ENCODE peak calls at places on chromosomes 6 and 20, in seven cellular contexts. Z is BJ, H is GM23338, B is A549, I is uterus, O is sigmoid colon, Q is IMR-90. V is an unnamed sample.
A peak's percentile ranks its signal among the peaks of the same experiment; 100 is the strongest.

GRCh38 chr6:40695114-40695513 is 108.0 kb upstream of the LRFN2 start:
- DNase-seq in B (no peak), Q (peak; percentile 1), O (no peak), H (peak; percentile 60), I (no peak), Z (no peak), V (no peak)

GRCh38 chr6:70657706-70658105 is 10.0 kb upstream of the SMAP1 start:
- DNase-seq in I (no peak), Z (no peak), B (no peak), H (no peak), Q (no peak), O (no peak), V (no peak)

GRCh38 chr20:41563087-41563486 is 55.1 kb downstream of the CHD6 start:
- DNase-seq in I (no peak), Z (no peak), Q (peak; percentile 24), O (no peak), H (peak; percentile 22), B (no peak), V (no peak)

GRCh38 chr6:81609736-81610135 is 142.7 kb downstream of the TENT5A start:
- DNase-seq in B (no peak), Q (no peak), Z (no peak), I (no peak), H (no peak), O (no peak), V (no peak)

GRCh38 chr6:31083742-31084354 is 28.5 kb downstream of the C6orf15 start:
- DNase-seq in Z (no peak), I (no peak), O (no peak), Q (peak; percentile 92), B (no peak), H (peak; percentile 84), V (no peak)

GRCh38 chr6:24994812-24995211 is 59.1 kb upstream of the RIPOR2 start:
- DNase-seq in I (no peak), O (no peak), Z (no peak), Q (no peak), B (no peak), H (no peak), V (no peak)

GRCh38 chr6:2658788-2659187 is 91.9 kb downstream of the MYLK4 start:
- DNase-seq in B (no peak), Q (no peak), O (no peak), H (no peak), Z (no peak), I (no peak), V (no peak)

GRCh38 chr6:18530201-18530600 is 143.1 kb downstream of the RNF144B start:
- DNase-seq in H (no peak), I (no peak), B (no peak), O (no peak), Z (no peak), Q (no peak), V (no peak)

GRCh38 chr20:22389836-22390542 is 194.4 kb downstream of the FOXA2 start:
- DNase-seq in Z (no peak), I (no peak), O (no peak), B (peak; percentile 76), H (peak; percentile 83), Q (no peak), V (no peak)

GRCh38 chr6:125918681-125919566 is 37.6 kb upstream of the HINT3 start:
- DNase-seq in O (peak; percentile 67), Q (peak; percentile 90), Z (no peak), H (peak; percentile 40), I (peak; percentile 51), B (peak; percentile 25), V (no peak)

GRCh38 chr6:41683460-41684310 is 45.4 kb downstream of the MDFI start:
- DNase-seq in Q (peak; percentile 51), Z (no peak), O (peak; percentile 90), B (peak; percentile 65), I (peak; percentile 75), H (peak; percentile 86), V (peak; percentile 63)

GRCh38 chr6:44043036-44043478 is 84.2 kb downstream of the MRPL14 start:
- DNase-seq in I (no peak), H (no peak), B (no peak), Z (no peak), O (peak; percentile 48), Q (peak; percentile 49), V (no peak)

GRCh38 chr6:39568896-39569295 is 156.3 kb downstream of the KIF6 start:
- DNase-seq in I (no peak), B (no peak), Z (peak; percentile 71), Q (peak; percentile 33), H (no peak), O (no peak), V (no peak)

GRCh38 chr6:17193376-17193775 is 87.8 kb upstream of the RBM24 start:
- DNase-seq in O (no peak), I (no peak), Z (peak; percentile 13), Q (no peak), H (no peak), B (no peak), V (no peak)

GRCh38 chr6:84524636-84525035 is 239.8 kb downstream of the TBX18 start:
- DNase-seq in B (no peak), Q (no peak), Z (no peak), O (no peak), H (no peak), I (no peak), V (no peak)

GRCh38 chr6:72946766-72947165 is 278.5 kb downstream of the KHDC1L start:
- DNase-seq in I (no peak), Q (peak; percentile 83), Z (no peak), H (no peak), O (no peak), B (no peak), V (no peak)

GRCh38 chr6:149060300-149060984 is 257.1 kb upstream of the TAB2 start:
- DNase-seq in Q (peak; percentile 43), O (no peak), H (no peak), B (no peak), I (no peak), Z (no peak), V (no peak)

GRCh38 chr20:24981750-24982149 is 10.8 kb downstream of the APMAP start:
- DNase-seq in O (peak; percentile 77), Q (no peak), B (no peak), H (no peak), I (no peak), Z (no peak), V (no peak)

GRCh38 chr6:140138311-140138994 is 764.0 kb upstream of the CITED2 start:
- DNase-seq in H (no peak), O (no peak), Z (no peak), B (no peak), I (no peak), Q (no peak), V (no peak)

GRCh38 chr6:140130074-140130473 is 755.6 kb upstream of the CITED2 start:
- DNase-seq in I (no peak), Z (no peak), Q (no peak), B (no peak), H (no peak), O (no peak), V (no peak)

DNA sequence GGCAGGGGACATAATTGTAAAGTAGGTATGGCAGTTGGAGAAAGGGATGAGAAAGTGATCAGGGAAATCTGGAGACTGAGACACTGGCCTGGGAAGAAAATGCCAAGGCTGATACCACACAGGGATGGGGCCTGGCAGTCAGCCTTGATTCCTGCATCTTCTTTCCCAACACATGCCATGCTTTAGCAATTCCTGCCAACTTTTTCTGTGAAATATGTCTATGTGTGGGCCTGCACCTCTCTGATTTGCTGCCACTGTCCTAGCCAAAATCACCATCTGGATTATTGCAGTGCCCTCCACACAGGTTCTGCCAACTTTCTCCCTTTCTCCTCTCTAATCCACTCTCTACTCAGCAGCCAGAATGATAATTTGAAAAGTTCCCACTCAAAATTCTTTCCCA is 759.8 kb upstream of the CITED2 start:
- DNase-seq in I (no peak), H (no peak), Z (no peak), Q (no peak), O (peak; percentile 82), B (no peak), V (no peak)
- TF ChIP-seq CTCF in I (no peak), H (no peak), Z (no peak), Q (no peak), O (no peak), B (no peak), V (no peak)

GRCh38 chr6:169791721-169792131 is 40.3 kb downstream of the ERMARD start:
- DNase-seq in I (no peak), H (no peak), Q (no peak), Z (no peak), O (no peak), B (no peak), V (no peak)
- TF ChIP-seq CTCF in I (no peak), H (no peak), Q (no peak), Z (no peak), O (no peak), B (no peak), V (no peak)

DNA sequence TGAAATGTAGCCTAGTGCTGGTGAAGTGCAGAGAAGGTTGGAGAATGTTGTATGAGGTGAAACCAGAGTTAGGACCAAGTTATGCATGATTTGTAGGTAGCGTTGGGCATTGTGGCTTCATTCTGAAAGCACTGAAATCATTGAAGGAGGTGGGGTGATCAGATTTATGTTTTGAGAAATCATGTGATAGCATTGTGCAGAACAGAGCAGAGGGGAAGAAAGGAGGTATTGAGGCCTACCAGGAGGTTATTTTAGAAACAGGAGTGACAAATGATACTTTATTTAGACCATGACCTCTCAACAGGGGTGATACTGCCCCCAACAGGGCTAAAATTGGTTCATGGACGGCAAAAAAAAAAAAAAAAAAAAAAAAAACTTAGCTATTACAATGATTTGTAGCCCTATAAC is 15.6 kb upstream of the HMGN3 start:
- DNase-seq in O (no peak), Z (no peak), Q (no peak), H (peak; percentile 66), B (no peak), I (no peak), V (no peak)
- TF ChIP-seq CTCF in O (no peak), Z (peak; percentile 3), Q (peak; percentile 12), H (peak; percentile 56), B (no peak), I (no peak), V (no peak)

GRCh38 chr6:26457796-26458688 is at the start of gene BTN2A1:
- DNase-seq in H (peak; percentile 98), I (peak; percentile 86), B (peak; percentile 83), Q (peak; percentile 95), Z (peak; percentile 88), O (peak; percentile 93), V (peak; percentile 33)
- TF ChIP-seq CTCF in H (no peak), I (no peak), B (peak; percentile 8), Q (no peak), Z (no peak), O (no peak), V (no peak)

GRCh38 chr6:38169221-38169674 is 349.7 kb downstream of the ZFAND3 start:
- DNase-seq in Z (no peak), I (no peak), B (no peak), O (no peak), H (peak; percentile 52), Q (no peak), V (no peak)
- TF ChIP-seq CTCF in Z (no peak), I (no peak), B (no peak), O (no peak), H (peak; percentile 20), Q (no peak), V (no peak)